ENCODE peak calls at places on chromosomes 12 and 14, in five cellular contexts. M, F, O, I and S are unnamed samples.

GRCh38 chr12:120212301-120212700 is 11.4 kb upstream of the RPLP0 start:
- DNase-seq in O (no peak), I (no peak), M (no peak), F (no peak), S (no peak)

GRCh38 chr12:32273063-32273521 is 126.3 kb upstream of the FGD4 start:
- DNase-seq in O (no peak), M (no peak), I (peak; percentile 90), F (no peak), S (no peak)

GRCh38 chr12:43805149-43805856 is 814 bp downstream of the TWF1 start:
- DNase-seq in F (no peak), M (peak; percentile 3), O (no peak), I (no peak), S (no peak)

GRCh38 chr12:101698782-101699347 is 1.4 kb downstream of the CHPT1 start:
- DNase-seq in F (no peak), M (peak; percentile 13), I (peak; percentile 12), O (no peak), S (no peak)

GRCh38 chr14:102028733-102029132 is 58.1 kb downstream of the HSP90AA1 start:
- DNase-seq in F (no peak), O (peak; percentile 61), I (peak; percentile 77), M (no peak), S (no peak)

GRCh38 chr14:91501951-91502930 is 7.9 kb downstream of the PPP4R3A start:
- DNase-seq in I (no peak), O (no peak), M (no peak), F (no peak), S (no peak)

GRCh38 chr12:19234171-19234704 is 104.7 kb downstream of the PLEKHA5 start:
- DNase-seq in F (no peak), I (peak; percentile 35), O (no peak), M (peak; percentile 59), S (no peak)

GRCh38 chr12:101795013-101795412 is 35.7 kb downstream of the GNPTAB start:
- DNase-seq in F (no peak), O (no peak), M (no peak), I (no peak), S (no peak)

GRCh38 chr12:121990692-121991603 is 30.7 kb upstream of the BCL7A start:
- DNase-seq in O (no peak), I (peak; percentile 45), F (peak; percentile 44), M (no peak), S (no peak)

GRCh38 chr12:90940872-90941499 is 14.0 kb downstream of the CCER1 start:
- DNase-seq in M (peak; percentile 83), O (no peak), F (no peak), I (peak; percentile 76), S (no peak)

GRCh38 chr12:103548622-103549601 is 38.2 kb upstream of the STAB2 start:
- DNase-seq in F (no peak), O (no peak), I (peak; percentile 72), M (peak; percentile 80), S (peak; percentile 45)

GRCh38 chr12:96578526-96579125 is 89.2 kb downstream of the CFAP54 start:
- DNase-seq in I (peak; percentile 64), M (peak; percentile 73), O (peak; percentile 5), F (no peak), S (no peak)

GRCh38 chr12:109989380-109989779 is 6.8 kb downstream of the GIT2 start:
- DNase-seq in O (no peak), M (no peak), I (peak; percentile 60), F (no peak), S (no peak)

GRCh38 chr12:113232787-113233585 is 11.7 kb downstream of the TPCN1 start:
- DNase-seq in F (peak; percentile 60), I (no peak), M (no peak), O (no peak), S (peak; percentile 37)

GRCh38 chr14:69378274-69378673 is 19.8 kb downstream of the ERH start:
- DNase-seq in O (no peak), M (no peak), F (no peak), I (no peak), S (no peak)

GRCh38 chr12:50926415-50926814 is 25.9 kb upstream of the HIGD1C start:
- DNase-seq in I (no peak), F (no peak), M (no peak), O (no peak), S (no peak)

GRCh38 chr14:83860757-83861156 is 1669.2 kb upstream of the FLRT2 start:
- DNase-seq in M (no peak), F (no peak), O (no peak), I (peak; percentile 33), S (no peak)

GRCh38 chr12:93025145-93026103 is 96.3 kb upstream of the EEA1 start:
- DNase-seq in I (peak; percentile 75), M (peak; percentile 85), F (no peak), O (peak; percentile 10), S (no peak)

GRCh38 chr12:91763654-91764439 is 381.8 kb downstream of the BTG1 start:
- DNase-seq in O (no peak), F (no peak), M (peak; percentile 23), I (no peak), S (no peak)

GRCh38 chr14:93536945-93537344 is 106.2 kb downstream of the UNC79 start:
- DNase-seq in F (no peak), O (no peak), M (no peak), I (no peak), S (no peak)

GRCh38 chr12:90945070-90945649 is 9.8 kb downstream of the CCER1 start:
- DNase-seq in O (no peak), M (peak; percentile 58), F (no peak), I (peak; percentile 49), S (no peak)

GRCh38 chr14:28307506-28307905 is 459.1 kb upstream of the FOXG1 start:
- DNase-seq in O (no peak), M (no peak), I (no peak), F (no peak), S (no peak)

GRCh38 chr12:103884316-103884715 is 43.3 kb upstream of the NT5DC3 start:
- DNase-seq in I (peak; percentile 76), F (no peak), M (peak; percentile 81), O (no peak), S (no peak)

GRCh38 chr12:118058227-118058626 is 2.8 kb downstream of the WSB2 start:
- DNase-seq in F (no peak), M (no peak), O (no peak), I (no peak), S (no peak)
- H3K4me1 ChIP-seq in F (peaks cover 63% of the 10 kb centered on the region), M (peaks cover 15% of the 10 kb centered on the region), O (peaks cover 16% of the 10 kb centered on the region), I (peaks cover 10% of the 10 kb centered on the region), S (peaks cover 11% of the 10 kb centered on the region)

GRCh38 chr12:66045506-66045905 is 85.0 kb downstream of the LLPH start:
- DNase-seq in O (no peak), M (no peak), I (no peak), F (no peak), S (no peak)

GRCh38 chr12:66043035-66043434 is 87.5 kb downstream of the LLPH start:
- DNase-seq in M (no peak), O (no peak), I (no peak), F (no peak), S (no peak)

GRCh38 chr12:66036317-66036716 is 94.2 kb downstream of the LLPH start:
- DNase-seq in M (peak; percentile 85), I (peak; percentile 92), O (peak; percentile 88), F (no peak), S (no peak)

GRCh38 chr12:66044731-66045130 is 85.8 kb downstream of the LLPH start:
- DNase-seq in I (peak; percentile 63), O (peak; percentile 57), M (peak; percentile 63), F (no peak), S (no peak)

GRCh38 chr12:66041651-66042363 is 88.7 kb downstream of the LLPH start:
- DNase-seq in I (no peak), F (no peak), O (no peak), M (no peak), S (no peak)
- H3K27ac ChIP-seq in I (no peak overlapping the region), F (no peak overlapping the region), O (no peak overlapping the region), M (no peak overlapping the region), S (no peak overlapping the region)

DNA sequence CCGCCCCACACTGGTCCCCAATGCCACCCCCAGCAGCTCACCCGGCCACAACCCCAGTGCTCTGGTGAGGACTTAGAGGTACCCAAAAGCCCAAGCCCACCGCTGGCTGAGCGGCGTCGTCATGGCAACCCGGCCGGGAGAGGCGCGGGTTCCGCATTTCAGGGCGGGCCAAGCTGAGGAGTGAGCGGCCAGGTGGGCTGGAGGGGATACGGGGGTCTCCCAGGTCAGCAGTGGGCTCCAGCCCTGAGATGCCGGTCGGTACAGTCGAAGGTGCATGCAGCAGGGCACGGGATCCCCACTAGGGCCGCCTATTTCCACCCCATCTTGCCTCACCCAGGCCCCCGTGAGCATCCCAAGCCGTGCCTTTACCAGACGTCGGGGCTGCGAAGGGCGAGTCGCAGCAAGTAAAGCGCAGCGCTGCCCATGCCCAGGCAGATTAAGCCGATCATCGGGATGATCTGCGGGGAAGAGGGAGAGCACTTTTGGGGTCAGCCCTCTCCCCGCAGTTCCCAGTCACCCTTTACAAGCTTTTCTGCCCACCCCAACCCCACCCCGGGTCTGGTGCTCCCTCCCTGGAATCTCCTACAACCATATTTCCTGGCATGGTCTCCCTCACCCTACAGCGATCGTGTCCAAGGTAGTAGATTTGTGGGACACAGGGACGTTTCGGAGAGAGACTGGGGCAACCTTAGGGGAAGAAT is 6.9 kb downstream of the SHMT2 start:
- DNase-seq in F (no peak), M (no peak), I (no peak), O (no peak), S (no peak)
- H3K27me3 ChIP-seq in F (peaks cover 65% of the 10 kb centered on the region), M (peaks cover 84% of the 10 kb centered on the region), I (no peaks in the 10 kb centered on the region), O (peaks cover 37% of the 10 kb centered on the region), S (peaks cover 17% of the 10 kb centered on the region)

GRCh38 chr12:48296586-48297396 is 53.9 kb downstream of the ZNF641 start:
- DNase-seq in I (peak; percentile 55), O (peak; percentile 68), M (peak; percentile 91), F (peak; percentile 89), S (no peak)

GRCh38 chr12:48302161-48302896 is 48.4 kb downstream of the ZNF641 start:
- DNase-seq in F (no peak), O (no peak), I (no peak), M (no peak), S (no peak)

GRCh38 chr12:48305190-48305589 is 45.5 kb downstream of the ZNF641 start:
- DNase-seq in M (no peak), I (no peak), O (no peak), F (no peak), S (no peak)

DNA sequence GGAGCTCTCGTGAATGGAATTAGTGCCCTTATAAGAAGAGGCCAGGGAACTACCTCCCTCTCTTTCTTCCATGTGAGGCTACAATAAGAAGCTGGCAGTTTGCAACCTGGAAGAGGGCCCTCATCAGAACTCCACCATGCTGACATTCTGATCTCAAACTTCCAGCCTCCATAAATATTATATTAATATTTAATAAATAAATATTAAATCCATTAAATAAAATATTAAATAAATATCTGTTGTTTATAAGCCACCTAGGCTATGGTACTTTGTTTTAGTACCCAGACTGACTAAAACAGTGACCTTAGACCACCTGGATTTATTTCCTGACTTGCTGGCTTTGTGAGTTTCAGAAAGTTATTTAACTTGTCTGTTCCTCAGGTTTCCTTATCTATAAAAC is 49.9 kb downstream of the ZNF641 start:
- DNase-seq in F (no peak), O (no peak), M (no peak), I (no peak), S (no peak)
- H3K4me1 ChIP-seq in F (peaks cover 3% of the 10 kb centered on the region), O (no peaks in the 10 kb centered on the region), M (no peaks in the 10 kb centered on the region), I (no peaks in the 10 kb centered on the region), S (no peaks in the 10 kb centered on the region)

GRCh38 chr12:132189378-132190011 is 45.2 kb downstream of the NOC4L start:
- DNase-seq in I (peak; percentile 76), M (peak; percentile 94), F (peak; percentile 95), O (peak; percentile 64), S (peak; percentile 90)
- H3K27ac ChIP-seq in I (peak overlapping the region; percentile 16), M (peak overlapping the region; percentile 5), F (peak overlapping the region; percentile 72), O (no peak overlapping the region), S (peak overlapping the region; percentile 85)

GRCh38 chr14:95876769-95877490 is at the start of gene TUNAR:
- DNase-seq in M (no peak), I (no peak), O (no peak), F (no peak), S (no peak)
- H3K27me3 ChIP-seq in M (peaks cover 56% of the 10 kb centered on the region), I (peaks cover 24% of the 10 kb centered on the region), O (peaks cover 35% of the 10 kb centered on the region), F (peaks cover 80% of the 10 kb centered on the region), S (peaks cover 4% of the 10 kb centered on the region)